ENCODE peak calls at places on chromosomes 7 and 10, in ten cellular contexts. F is chondrocyte; W is HCEC 1CT; S is NCI-H1092; G is AG08395; K is iris pigment epithelial cell; T is brain pericyte; Q is HT-29; E is stimulated activated CD4-positive, alpha-beta T cell treated with anti-CD3 and anti-CD28 coated beads, TNF-alpha, amount 100 ng/mL, for 4 hours; A is AG04449. L is an unnamed sample.

GRCh38 chr7:144835166-144835611 is 664 bp downstream of the TPK1 start:
- DNase-seq in F (no peak), W (peak), S (peak), G (peak), K (peak), T (no peak), Q (peak), E (peak), A (no peak), L (peak)

GRCh38 chr10:79404690-79405131 is 40.7 kb downstream of the ZCCHC24 start:
- DNase-seq in F (peak), W (no peak), S (no peak), G (no peak), K (no peak), T (no peak), Q (no peak), E (no peak), A (no peak), L (no peak)

GRCh38 chr10:11232222-11232961 is 214.7 kb downstream of the CELF2 start:
- DNase-seq in F (no peak), W (no peak), S (no peak), G (no peak), K (no peak), T (no peak), Q (no peak), E (no peak), A (no peak), L (no peak)

GRCh38 chr7:28003408-28003807 is 177.2 kb downstream of the JAZF1 start:
- DNase-seq in F (no peak), W (no peak), S (no peak), G (no peak), K (no peak), T (no peak), Q (no peak), E (no peak), A (no peak), L (no peak)

GRCh38 chr10:112208981-112209380 is 25.4 kb upstream of the GPAM start:
- DNase-seq in F (no peak), W (no peak), S (no peak), G (peak), K (no peak), T (no peak), Q (no peak), E (no peak), A (no peak), L (peak)

GRCh38 chr7:112238852-112239610 is 32.5 kb downstream of the ZNF277 start:
- DNase-seq in F (no peak), W (no peak), S (no peak), G (no peak), K (peak), T (no peak), Q (no peak), E (no peak), A (no peak), L (no peak)

GRCh38 chr10:128629111-128630096 is 503.2 kb upstream of the MKI67 start:
- DNase-seq in F (no peak), W (no peak), S (no peak), G (no peak), K (no peak), T (no peak), Q (peak), E (no peak), A (no peak), L (no peak)

GRCh38 chr7:133428876-133429275 is 176.0 kb downstream of the EXOC4 start:
- DNase-seq in F (no peak), W (no peak), S (no peak), G (no peak), K (peak), T (no peak), Q (no peak), E (no peak), A (no peak), L (no peak)

GRCh38 chr10:132595850-132596249 is 58.3 kb downstream of the INPP5A start:
- DNase-seq in F (no peak), W (no peak), S (no peak), G (no peak), K (peak), T (no peak), Q (no peak), E (no peak), A (no peak), L (no peak)

GRCh38 chr10:60606343-60607080 is 171.8 kb upstream of the CDK1 start:
- DNase-seq in F (no peak), W (peak), S (no peak), G (peak), K (peak), T (no peak), Q (no peak), E (no peak), A (peak), L (peak)

GRCh38 chr10:7525314-7526016 is 114.6 kb upstream of the SFMBT2 start:
- DNase-seq in F (no peak), W (peak), S (peak), G (peak), K (peak), T (no peak), Q (peak), E (no peak), A (peak), L (peak)

GRCh38 chr7:16422917-16423316 is 1.6 kb upstream of the CRPPA start:
- DNase-seq in F (no peak), W (no peak), S (no peak), G (no peak), K (no peak), T (no peak), Q (no peak), E (no peak), A (no peak), L (no peak)

GRCh38 chr7:1819258-1819841 is 149.3 kb downstream of the ELFN1 start:
- DNase-seq in F (peak), W (no peak), S (no peak), G (no peak), K (no peak), T (no peak), Q (no peak), E (no peak), A (no peak), L (no peak)

GRCh38 chr7:79290841-79291497 is 162.5 kb downstream of the MAGI2 start:
- DNase-seq in F (no peak), W (peak), S (no peak), G (no peak), K (peak), T (no peak), Q (no peak), E (no peak), A (no peak), L (no peak)

GRCh38 chr10:87541114-87541513 is 36.4 kb downstream of the MINPP1 start:
- DNase-seq in F (no peak), W (peak), S (no peak), G (no peak), K (peak), T (no peak), Q (no peak), E (no peak), A (no peak), L (no peak)

GRCh38 chr10:118672766-118673715 is 77.6 kb upstream of the PRLHR start:
- DNase-seq in F (no peak), W (no peak), S (no peak), G (no peak), K (no peak), T (no peak), Q (no peak), E (no peak), A (no peak), L (no peak)

GRCh38 chr10:102118867-102119266 is 1.3 kb downstream of the LDB1 start:
- DNase-seq in F (no peak), W (no peak), S (no peak), G (no peak), K (peak), T (no peak), Q (peak), E (no peak), A (no peak), L (no peak)

GRCh38 chr7:24668922-24669635 is 88.2 kb downstream of the GSDME start:
- DNase-seq in F (no peak), W (peak), S (no peak), G (peak), K (peak), T (no peak), Q (no peak), E (no peak), A (no peak), L (no peak)

GRCh38 chr10:77409697-77410471 is 227.7 kb downstream of the KCNMA1 start:
- DNase-seq in F (no peak), W (no peak), S (no peak), G (no peak), K (no peak), T (no peak), Q (no peak), E (no peak), A (no peak), L (no peak)

GRCh38 chr7:99372275-99373085 is 2.0 kb upstream of the ARPC1B start:
- DNase-seq in F (no peak), W (no peak), S (no peak), G (peak), K (peak), T (no peak), Q (peak), E (no peak), A (no peak), L (no peak)

GRCh38 chr7:11203688-11204087 is 230.0 kb downstream of the PHF14 start:
- DNase-seq in F (no peak), W (no peak), S (no peak), G (no peak), K (no peak), T (no peak), Q (no peak), E (no peak), A (no peak), L (no peak)

GRCh38 chr10:93656155-93656554 is 43.8 kb downstream of the PDE6C start:
- DNase-seq in F (no peak), W (no peak), S (no peak), G (no peak), K (no peak), T (no peak), Q (no peak), E (no peak), A (no peak), L (no peak)

GRCh38 chr7:129616530-129616929 is 5.0 kb downstream of the NRF1 start:
- DNase-seq in F (no peak), W (no peak), S (no peak), G (no peak), K (no peak), T (no peak), Q (no peak), E (no peak), A (no peak), L (no peak)

GRCh38 chr10:17386616-17387075 is 67.7 kb downstream of the ST8SIA6 start:
- DNase-seq in F (no peak), W (no peak), S (peak), G (no peak), K (no peak), T (no peak), Q (no peak), E (no peak), A (no peak), L (no peak)

GRCh38 chr10:124593431-124593985 is 131.9 kb downstream of the LHPP start:
- DNase-seq in F (peak), W (no peak), S (no peak), G (no peak), K (no peak), T (no peak), Q (no peak), E (no peak), A (no peak), L (no peak)

GRCh38 chr10:42934351-42934811 is 142.5 kb upstream of the RET start:
- DNase-seq in F (no peak), W (no peak), S (no peak), G (no peak), K (no peak), T (no peak), Q (no peak), E (no peak), A (no peak), L (no peak)

GRCh38 chr7:24898691-24899090 is 81.3 kb downstream of the OSBPL3 start:
- DNase-seq in F (no peak), W (peak), S (no peak), G (no peak), K (peak), T (no peak), Q (no peak), E (no peak), A (no peak), L (no peak)

GRCh38 chr10:75350791-75351190 is 50.8 kb downstream of the ZNF503 start:
- DNase-seq in F (no peak), W (peak), S (no peak), G (peak), K (peak), T (no peak), Q (no peak), E (no peak), A (peak), L (no peak)

GRCh38 chr10:87952612-87953011 is 89.2 kb downstream of the PTEN start:
- DNase-seq in F (no peak), W (no peak), S (no peak), G (no peak), K (no peak), T (no peak), Q (no peak), E (no peak), A (no peak), L (no peak)

GRCh38 chr10:111035542-111035941 is 41.3 kb upstream of the ADRA2A start:
- DNase-seq in F (no peak), W (peak), S (no peak), G (no peak), K (peak), T (peak), Q (no peak), E (no peak), A (no peak), L (no peak)

GRCh38 chr10:93468532-93469213 is 13.5 kb downstream of the MYOF start:
- DNase-seq in F (no peak), W (peak), S (no peak), G (peak), K (peak), T (no peak), Q (peak), E (no peak), A (peak), L (peak)